ENCODE peak calls at places on chromosomes 5 and 9, in four cellular contexts. R is H1, G is K562, E is WTC11. C is an unnamed sample.

GRCh38 chr5:9519537-9519936 is 26.3 kb downstream of the SEMA5A start:
- DNase-seq in R (no peak), G (no peak), E (no peak), C (no peak)

GRCh38 chr9:79127661-79128060 is 444.1 kb upstream of the TLE4 start:
- DNase-seq in R (no peak), G (no peak), E (no peak), C (no peak)

GRCh38 chr5:82339744-82340143 is 61.6 kb upstream of the RPS23 start:
- DNase-seq in R (no peak), G (no peak), E (no peak), C (no peak)

GRCh38 chr9:15509931-15510788 is 610 bp downstream of the PSIP1 start:
- DNase-seq in R (peak), G (peak), E (peak), C (peak)

GRCh38 chr5:128254789-128255188 is 171.2 kb downstream of the SLC12A2 start:
- DNase-seq in R (no peak), G (no peak), E (no peak), C (no peak)

GRCh38 chr5:118551031-118551430 is 437.3 kb downstream of the DTWD2 start:
- DNase-seq in R (no peak), G (no peak), E (no peak), C (no peak)

GRCh38 chr9:79583957-79584654 is 12.3 kb downstream of the TLE4 start:
- DNase-seq in R (no peak), G (peak), E (no peak), C (no peak)

GRCh38 chr5:155689403-155689802 is 637.6 kb upstream of the SGCD start:
- DNase-seq in R (no peak), G (no peak), E (no peak), C (no peak)

GRCh38 chr5:154758501-154758900 is 3.3 kb downstream of the LARP1 start:
- DNase-seq in R (no peak), G (no peak), E (no peak), C (no peak)

GRCh38 chr5:72767289-72768010 is 49.0 kb upstream of the TNPO1 start:
- DNase-seq in R (no peak), G (peak), E (peak), C (peak)

GRCh38 chr5:143016777-143017374 is 246.7 kb downstream of the ARHGAP26 start:
- DNase-seq in R (no peak), G (peak), E (peak), C (peak)

GRCh38 chr5:53373420-53374188 is 106.8 kb upstream of the FST start:
- DNase-seq in R (no peak), G (no peak), E (no peak), C (no peak)

GRCh38 chr5:74452851-74453250 is 187.7 kb downstream of the ENC1 start:
- DNase-seq in R (no peak), G (no peak), E (no peak), C (no peak)

GRCh38 chr5:139410121-139410885 is 6.4 kb upstream of the SPATA24 start:
- DNase-seq in R (no peak), G (no peak), E (no peak), C (no peak)

GRCh38 chr5:118553662-118554061 is 434.7 kb downstream of the DTWD2 start:
- DNase-seq in R (no peak), G (no peak), E (no peak), C (no peak)

GRCh38 chr5:54601393-54601792 is 83.8 kb downstream of the SNX18 start:
- DNase-seq in R (no peak), G (no peak), E (no peak), C (no peak)

GRCh38 chr5:149578896-149579295 is 2.4 kb upstream of the ARHGEF37 start:
- DNase-seq in R (no peak), G (no peak), E (no peak), C (no peak)

GRCh38 chr5:78541058-78541624 is 107.4 kb downstream of the LHFPL2 start:
- DNase-seq in R (no peak), G (no peak), E (no peak), C (no peak)

GRCh38 chr5:156783092-156783491 is 67.0 kb upstream of the PPP1R2B start:
- DNase-seq in R (no peak), G (no peak), E (no peak), C (no peak)

GRCh38 chr9:136354592-136355085 is 8.9 kb downstream of the DNLZ start:
- DNase-seq in R (no peak), G (peak), E (no peak), C (no peak)

GRCh38 chr5:174205939-174206338 is 160.4 kb downstream of the NSG2 start:
- DNase-seq in R (no peak), G (no peak), E (no peak), C (no peak)

GRCh38 chr5:142323480-142324376 is 1.1 kb downstream of the SPRY4 start:
- DNase-seq in R (no peak), G (peak), E (no peak), C (peak)

GRCh38 chr9:131500377-131500776 is 2.3 kb upstream of the POMT1 start:
- DNase-seq in R (no peak), G (no peak), E (no peak), C (no peak)

GRCh38 chr9:112224401-112225289 is 49.5 kb upstream of the SUSD1 start:
- DNase-seq in R (no peak), G (peak), E (no peak), C (no peak)

GRCh38 chr5:154260224-154260859 is 69.8 kb downstream of the GALNT10 start:
- DNase-seq in R (no peak), G (no peak), E (no peak), C (no peak)

GRCh38 chr5:74412064-74412463 is 228.5 kb downstream of the ENC1 start:
- DNase-seq in R (no peak), G (no peak), E (peak), C (no peak)

GRCh38 chr5:100761192-100761591 is 141.9 kb downstream of the ST8SIA4 start:
- DNase-seq in R (no peak), G (no peak), E (no peak), C (no peak)

GRCh38 chr9:133932633-133933032 is 59.5 kb downstream of the VAV2 start:
- DNase-seq in R (no peak), G (no peak), E (no peak), C (no peak)

GRCh38 chr9:133933426-133934026 is 58.6 kb downstream of the VAV2 start:
- DNase-seq in R (no peak), G (no peak), E (no peak), C (no peak)

GRCh38 chr9:133930046-133931015 is 61.8 kb downstream of the VAV2 start:
- DNase-seq in R (no peak), G (no peak), E (no peak), C (no peak)

GRCh38 chr9:133931059-133931458 is 61.1 kb downstream of the VAV2 start:
- DNase-seq in R (no peak), G (no peak), E (no peak), C (no peak)

GRCh38 chr9:133932176-133932575 is 59.9 kb downstream of the VAV2 start:
- DNase-seq in R (no peak), G (no peak), E (no peak), C (no peak)
- TF ChIP-seq TEAD4 in R (no peak), G (no peak), E (no peak), C (no peak)

DNA sequence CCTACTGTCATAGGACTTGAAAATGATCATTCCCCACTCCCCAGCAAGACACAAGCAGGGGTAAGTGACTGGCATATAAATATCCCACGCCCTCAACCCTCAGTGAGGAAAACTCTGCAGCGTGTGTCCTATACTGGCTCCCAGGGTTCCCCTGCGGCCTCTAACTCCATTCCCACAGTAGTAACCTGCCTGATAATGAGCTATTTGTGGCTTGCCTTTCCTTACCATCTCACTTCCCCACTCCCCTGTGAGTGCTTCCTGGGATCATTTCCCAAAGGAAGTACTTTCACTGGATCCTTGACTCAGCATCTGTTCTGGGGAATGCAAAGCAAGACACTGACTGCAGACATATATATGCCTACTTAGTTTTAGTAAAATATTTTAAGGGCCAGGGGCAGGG is 14.3 kb downstream of the CDC14B start:
- DNase-seq in R (no peak), G (no peak), E (no peak), C (no peak)
- TF ChIP-seq TEAD4 in R (no peak), G (no peak), E (no peak), C (no peak)

GRCh38 chr5:136020383-136021015 is 8.3 kb upstream of the TGFBI start:
- DNase-seq in R (no peak), G (peak), E (no peak), C (peak)

GRCh38 chr5:136020001-136020382 is 8.8 kb upstream of the TGFBI start:
- DNase-seq in R (no peak), G (no peak), E (no peak), C (no peak)

GRCh38 chr5:136016945-136017530 is 11.8 kb upstream of the TGFBI start:
- DNase-seq in R (no peak), G (no peak), E (no peak), C (no peak)

GRCh38 chr5:136021016-136021405 is 7.8 kb upstream of the TGFBI start:
- DNase-seq in R (no peak), G (peak), E (no peak), C (no peak)

GRCh38 chr5:136018814-136019777 is 9.7 kb upstream of the TGFBI start:
- DNase-seq in R (no peak), G (no peak), E (no peak), C (peak)
- TF ChIP-seq TEAD4 in R (no peak), G (no peak), E (no peak), C (peak)

GRCh38 chr5:14588758-14589543 is 7.4 kb downstream of the OTULINL start:
- DNase-seq in R (no peak), G (no peak), E (no peak), C (no peak)

GRCh38 chr5:14590949-14591348 is 9.4 kb downstream of the OTULINL start:
- DNase-seq in R (no peak), G (no peak), E (no peak), C (peak)

GRCh38 chr5:14584848-14585247 is 3.3 kb downstream of the OTULINL start:
- DNase-seq in R (no peak), G (no peak), E (no peak), C (no peak)

GRCh38 chr5:14587143-14587542 is 5.6 kb downstream of the OTULINL start:
- DNase-seq in R (no peak), G (no peak), E (no peak), C (no peak)

GRCh38 chr5:14588145-14588544 is 6.6 kb downstream of the OTULINL start:
- DNase-seq in R (no peak), G (no peak), E (no peak), C (no peak)
- TF ChIP-seq TEAD4 in R (no peak), G (no peak), E (no peak), C (no peak)

GRCh38 chr9:14438232-14438966 is 124.5 kb upstream of the NFIB start:
- DNase-seq in R (no peak), G (no peak), E (no peak), C (peak)
- TF ChIP-seq TEAD4 in R (no peak), G (no peak), E (no peak), C (no peak)

GRCh38 chr9:125409637-125410521 is 148.3 kb downstream of the GAPVD1 start:
- DNase-seq in R (peak), G (peak), E (peak), C (peak)
- TF ChIP-seq TEAD4 in R (no peak), G (no peak), E (no peak), C (no peak)

DNA sequence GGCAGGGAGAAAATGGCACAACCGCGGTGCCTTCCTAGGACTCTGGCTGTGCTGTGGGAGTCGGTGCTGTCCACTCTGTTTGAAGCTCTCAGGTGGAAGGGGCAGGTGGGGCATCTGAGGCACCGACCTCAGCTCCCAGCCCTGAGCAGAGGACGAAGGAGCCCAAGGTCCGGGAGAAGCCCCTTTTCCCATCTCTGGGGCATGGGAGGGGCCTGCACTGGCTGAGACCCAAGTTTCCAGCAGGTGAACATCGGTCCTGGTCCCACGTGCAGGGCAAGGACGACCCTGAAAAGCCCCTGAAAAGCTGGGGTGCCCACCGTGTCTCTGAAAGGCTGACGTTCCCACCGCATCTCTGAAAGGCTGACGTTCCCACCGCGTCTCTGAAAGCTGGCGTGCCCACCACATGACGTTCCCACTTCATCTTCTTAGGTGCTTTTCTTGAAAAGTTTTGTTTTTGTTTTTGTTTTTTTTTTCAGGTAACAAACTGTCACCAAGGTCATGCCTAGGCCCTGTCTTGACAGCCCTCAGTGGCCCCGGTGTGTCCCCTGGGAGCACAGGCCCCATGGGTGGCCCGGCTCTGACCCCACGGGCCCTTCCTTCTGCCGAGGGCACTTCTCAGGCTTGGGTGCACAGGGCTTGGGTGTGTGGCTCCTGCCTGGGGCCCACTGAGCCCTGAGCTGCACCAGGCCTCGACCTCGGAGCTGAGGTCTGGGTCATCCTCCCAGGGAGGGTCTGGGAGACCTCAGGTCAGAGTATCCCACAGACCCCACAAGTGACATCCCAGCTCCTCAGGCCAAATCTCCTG is 17.8 kb upstream of the SLC9A3 start:
- DNase-seq in R (no peak), G (no peak), E (peak), C (no peak)
- TF ChIP-seq TEAD4 in R (no peak), G (no peak), E (no peak), C (no peak)

GRCh38 chr9:100125913-100126312 is 26.9 kb downstream of the INVS start:
- DNase-seq in R (no peak), G (no peak), E (no peak), C (no peak)
- TF ChIP-seq TEAD4 in R (no peak), G (no peak), E (no peak), C (no peak)

DNA sequence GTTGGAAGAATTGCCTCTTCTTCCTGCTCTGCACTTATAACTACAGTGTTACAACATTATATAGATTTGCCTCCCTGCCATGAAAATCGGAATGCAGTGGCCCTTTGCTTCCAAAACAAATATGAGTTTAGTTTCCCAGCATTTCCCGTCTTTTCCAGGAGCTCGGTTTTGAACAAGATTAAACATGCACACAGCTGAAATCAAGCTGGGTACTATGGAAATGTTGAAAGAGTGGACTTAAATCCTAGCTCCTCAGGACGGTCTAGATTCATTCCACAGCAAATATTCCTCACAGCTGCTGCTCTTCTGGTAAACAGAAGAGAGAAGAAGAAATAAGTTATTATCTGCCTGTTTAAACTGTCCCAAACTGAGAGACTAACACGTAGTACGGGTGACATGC is 161.4 kb downstream of the PIK3R1 start:
- DNase-seq in R (no peak), G (no peak), E (no peak), C (no peak)
- TF ChIP-seq TEAD4 in R (no peak), G (no peak), E (no peak), C (no peak)

GRCh38 chr5:175734016-175734415 is 76.1 kb downstream of the HRH2 start:
- DNase-seq in R (no peak), G (no peak), E (no peak), C (no peak)
- TF ChIP-seq TEAD4 in R (no peak), G (no peak), E (no peak), C (no peak)